ENCODE peak calls at places on chromosomes 12 and 14, in ten cellular contexts. One of them, this sample, is unnamed.

GRCh38 chr12:56007148-56007891 is 10.2 kb downstream of the SUOX start:
- DNase-seq in stimulated activated CD8-positive, alpha-beta memory T cell treated with anti-CD3 and anti-CD28 coated beads, Interleukin-2, amount 100 ng/mL, for 1 hour: peak; percentile 38
- DNase-seq in effector CD4-positive, alpha-beta T cell: peak; percentile 68
- DNase-seq in activated naive CD4-positive, alpha-beta T cell treated with anti-CD3 and anti-CD28 coated beads, Interleukin-2, amount 10 ng/mL, durations not matched to agents 7 days and 5 days: peak; percentile 85
- DNase-seq in Panc1: peak; percentile 65
- DNase-seq in NCI-H526: peak; percentile 93
- DNase-seq in thyroid gland: peak; percentile 91
- DNase-seq in amygdala: peak; percentile 69
- DNase-seq in HEK293T: peak; percentile 89
- DNase-seq in stimulated activated CD4-positive, alpha-beta T cell treated with anti-CD3 and anti-CD28 coated beads, Interleukin-12 subunit alpha, Interleukin-12 subunit beta, amount 100 ng/mL, for 4 hours: peak; percentile 76
- DNase-seq in this sample: peak; percentile 87

GRCh38 chr12:52645120-52645761 is 6.8 kb downstream of the KRT2 start:
- DNase-seq in amygdala: no peak
- DNase-seq in stimulated activated CD8-positive, alpha-beta memory T cell treated with anti-CD3 and anti-CD28 coated beads, Interleukin-2, amount 100 ng/mL, for 1 hour: no peak
- DNase-seq in NCI-H526: peak; percentile 60
- DNase-seq in stimulated activated CD4-positive, alpha-beta T cell treated with anti-CD3 and anti-CD28 coated beads, Interleukin-12 subunit alpha, Interleukin-12 subunit beta, amount 100 ng/mL, for 4 hours: no peak
- DNase-seq in effector CD4-positive, alpha-beta T cell: peak; percentile 9
- DNase-seq in Panc1: no peak
- DNase-seq in HEK293T: no peak
- DNase-seq in thyroid gland: no peak
- DNase-seq in activated naive CD4-positive, alpha-beta T cell treated with anti-CD3 and anti-CD28 coated beads, Interleukin-2, amount 10 ng/mL, durations not matched to agents 7 days and 5 days: peak; percentile 82
- DNase-seq in this sample: no peak

GRCh38 chr12:117208206-117208605 is 17.9 kb upstream of the FBXO21 start:
- DNase-seq in NCI-H526: no peak
- DNase-seq in effector CD4-positive, alpha-beta T cell: no peak
- DNase-seq in stimulated activated CD8-positive, alpha-beta memory T cell treated with anti-CD3 and anti-CD28 coated beads, Interleukin-2, amount 100 ng/mL, for 1 hour: no peak
- DNase-seq in Panc1: no peak
- DNase-seq in thyroid gland: peak; percentile 13
- DNase-seq in HEK293T: no peak
- DNase-seq in amygdala: no peak
- DNase-seq in activated naive CD4-positive, alpha-beta T cell treated with anti-CD3 and anti-CD28 coated beads, Interleukin-2, amount 10 ng/mL, durations not matched to agents 7 days and 5 days: no peak
- DNase-seq in stimulated activated CD4-positive, alpha-beta T cell treated with anti-CD3 and anti-CD28 coated beads, Interleukin-12 subunit alpha, Interleukin-12 subunit beta, amount 100 ng/mL, for 4 hours: no peak
- DNase-seq in this sample: no peak

GRCh38 chr14:89330236-89331002 is 86.6 kb downstream of the FOXN3 start:
- DNase-seq in stimulated activated CD4-positive, alpha-beta T cell treated with anti-CD3 and anti-CD28 coated beads, Interleukin-12 subunit alpha, Interleukin-12 subunit beta, amount 100 ng/mL, for 4 hours: no peak
- DNase-seq in thyroid gland: no peak
- DNase-seq in stimulated activated CD8-positive, alpha-beta memory T cell treated with anti-CD3 and anti-CD28 coated beads, Interleukin-2, amount 100 ng/mL, for 1 hour: no peak
- DNase-seq in activated naive CD4-positive, alpha-beta T cell treated with anti-CD3 and anti-CD28 coated beads, Interleukin-2, amount 10 ng/mL, durations not matched to agents 7 days and 5 days: no peak
- DNase-seq in HEK293T: no peak
- DNase-seq in NCI-H526: no peak
- DNase-seq in amygdala: no peak
- DNase-seq in Panc1: no peak
- DNase-seq in effector CD4-positive, alpha-beta T cell: no peak
- DNase-seq in this sample: no peak

GRCh38 chr14:77327111-77327510 is 6.3 kb downstream of the GSTZ1 start:
- DNase-seq in HEK293T: no peak
- DNase-seq in activated naive CD4-positive, alpha-beta T cell treated with anti-CD3 and anti-CD28 coated beads, Interleukin-2, amount 10 ng/mL, durations not matched to agents 7 days and 5 days: no peak
- DNase-seq in effector CD4-positive, alpha-beta T cell: no peak
- DNase-seq in thyroid gland: no peak
- DNase-seq in stimulated activated CD8-positive, alpha-beta memory T cell treated with anti-CD3 and anti-CD28 coated beads, Interleukin-2, amount 100 ng/mL, for 1 hour: no peak
- DNase-seq in NCI-H526: no peak
- DNase-seq in stimulated activated CD4-positive, alpha-beta T cell treated with anti-CD3 and anti-CD28 coated beads, Interleukin-12 subunit alpha, Interleukin-12 subunit beta, amount 100 ng/mL, for 4 hours: no peak
- DNase-seq in Panc1: no peak
- DNase-seq in amygdala: no peak
- DNase-seq in this sample: no peak

GRCh38 chr12:76374395-76375020 is 26.3 kb upstream of the BBS10 start:
- DNase-seq in effector CD4-positive, alpha-beta T cell: no peak
- DNase-seq in stimulated activated CD4-positive, alpha-beta T cell treated with anti-CD3 and anti-CD28 coated beads, Interleukin-12 subunit alpha, Interleukin-12 subunit beta, amount 100 ng/mL, for 4 hours: no peak
- DNase-seq in Panc1: no peak
- DNase-seq in amygdala: no peak
- DNase-seq in NCI-H526: no peak
- DNase-seq in HEK293T: no peak
- DNase-seq in stimulated activated CD8-positive, alpha-beta memory T cell treated with anti-CD3 and anti-CD28 coated beads, Interleukin-2, amount 100 ng/mL, for 1 hour: no peak
- DNase-seq in thyroid gland: no peak
- DNase-seq in activated naive CD4-positive, alpha-beta T cell treated with anti-CD3 and anti-CD28 coated beads, Interleukin-2, amount 10 ng/mL, durations not matched to agents 7 days and 5 days: no peak
- DNase-seq in this sample: no peak

GRCh38 chr14:59507063-59507751 is 22.9 kb downstream of the JKAMP start:
- DNase-seq in Panc1: peak; percentile 55
- DNase-seq in activated naive CD4-positive, alpha-beta T cell treated with anti-CD3 and anti-CD28 coated beads, Interleukin-2, amount 10 ng/mL, durations not matched to agents 7 days and 5 days: peak; percentile 73
- DNase-seq in stimulated activated CD4-positive, alpha-beta T cell treated with anti-CD3 and anti-CD28 coated beads, Interleukin-12 subunit alpha, Interleukin-12 subunit beta, amount 100 ng/mL, for 4 hours: peak; percentile 20
- DNase-seq in HEK293T: peak; percentile 74
- DNase-seq in amygdala: no peak
- DNase-seq in stimulated activated CD8-positive, alpha-beta memory T cell treated with anti-CD3 and anti-CD28 coated beads, Interleukin-2, amount 100 ng/mL, for 1 hour: no peak
- DNase-seq in NCI-H526: peak; percentile 86
- DNase-seq in thyroid gland: peak; percentile 60
- DNase-seq in effector CD4-positive, alpha-beta T cell: peak; percentile 33
- DNase-seq in this sample: peak; percentile 69

GRCh38 chr12:127272864-127273263 is 994.1 kb upstream of the TMEM132C start:
- DNase-seq in HEK293T: no peak
- DNase-seq in thyroid gland: no peak
- DNase-seq in NCI-H526: no peak
- DNase-seq in stimulated activated CD8-positive, alpha-beta memory T cell treated with anti-CD3 and anti-CD28 coated beads, Interleukin-2, amount 100 ng/mL, for 1 hour: no peak
- DNase-seq in effector CD4-positive, alpha-beta T cell: no peak
- DNase-seq in amygdala: no peak
- DNase-seq in stimulated activated CD4-positive, alpha-beta T cell treated with anti-CD3 and anti-CD28 coated beads, Interleukin-12 subunit alpha, Interleukin-12 subunit beta, amount 100 ng/mL, for 4 hours: no peak
- DNase-seq in Panc1: no peak
- DNase-seq in activated naive CD4-positive, alpha-beta T cell treated with anti-CD3 and anti-CD28 coated beads, Interleukin-2, amount 10 ng/mL, durations not matched to agents 7 days and 5 days: no peak
- DNase-seq in this sample: no peak

GRCh38 chr12:49928476-49928875 is 22.1 kb upstream of the AQP2 start:
- DNase-seq in stimulated activated CD4-positive, alpha-beta T cell treated with anti-CD3 and anti-CD28 coated beads, Interleukin-12 subunit alpha, Interleukin-12 subunit beta, amount 100 ng/mL, for 4 hours: no peak
- DNase-seq in Panc1: no peak
- DNase-seq in amygdala: no peak
- DNase-seq in NCI-H526: no peak
- DNase-seq in activated naive CD4-positive, alpha-beta T cell treated with anti-CD3 and anti-CD28 coated beads, Interleukin-2, amount 10 ng/mL, durations not matched to agents 7 days and 5 days: no peak
- DNase-seq in HEK293T: no peak
- DNase-seq in thyroid gland: no peak
- DNase-seq in effector CD4-positive, alpha-beta T cell: no peak
- DNase-seq in stimulated activated CD8-positive, alpha-beta memory T cell treated with anti-CD3 and anti-CD28 coated beads, Interleukin-2, amount 100 ng/mL, for 1 hour: no peak
- DNase-seq in this sample: no peak

GRCh38 chr14:65352964-65353530 is 59.5 kb upstream of the FUT8 start:
- DNase-seq in amygdala: no peak
- DNase-seq in HEK293T: no peak
- DNase-seq in stimulated activated CD8-positive, alpha-beta memory T cell treated with anti-CD3 and anti-CD28 coated beads, Interleukin-2, amount 100 ng/mL, for 1 hour: no peak
- DNase-seq in stimulated activated CD4-positive, alpha-beta T cell treated with anti-CD3 and anti-CD28 coated beads, Interleukin-12 subunit alpha, Interleukin-12 subunit beta, amount 100 ng/mL, for 4 hours: no peak
- DNase-seq in effector CD4-positive, alpha-beta T cell: no peak
- DNase-seq in NCI-H526: no peak
- DNase-seq in thyroid gland: no peak
- DNase-seq in activated naive CD4-positive, alpha-beta T cell treated with anti-CD3 and anti-CD28 coated beads, Interleukin-2, amount 10 ng/mL, durations not matched to agents 7 days and 5 days: no peak
- DNase-seq in Panc1: no peak
- DNase-seq in this sample: no peak

GRCh38 chr12:56836317-56836716 is 73.2 kb downstream of the HSD17B6 start:
- DNase-seq in NCI-H526: no peak
- DNase-seq in thyroid gland: peak; percentile 77
- DNase-seq in stimulated activated CD4-positive, alpha-beta T cell treated with anti-CD3 and anti-CD28 coated beads, Interleukin-12 subunit alpha, Interleukin-12 subunit beta, amount 100 ng/mL, for 4 hours: no peak
- DNase-seq in HEK293T: no peak
- DNase-seq in activated naive CD4-positive, alpha-beta T cell treated with anti-CD3 and anti-CD28 coated beads, Interleukin-2, amount 10 ng/mL, durations not matched to agents 7 days and 5 days: no peak
- DNase-seq in Panc1: no peak
- DNase-seq in effector CD4-positive, alpha-beta T cell: no peak
- DNase-seq in stimulated activated CD8-positive, alpha-beta memory T cell treated with anti-CD3 and anti-CD28 coated beads, Interleukin-2, amount 100 ng/mL, for 1 hour: no peak
- DNase-seq in amygdala: no peak
- DNase-seq in this sample: peak; percentile 24

GRCh38 chr14:90534091-90534837 is 137.4 kb downstream of the CALM1 start:
- DNase-seq in stimulated activated CD4-positive, alpha-beta T cell treated with anti-CD3 and anti-CD28 coated beads, Interleukin-12 subunit alpha, Interleukin-12 subunit beta, amount 100 ng/mL, for 4 hours: no peak
- DNase-seq in effector CD4-positive, alpha-beta T cell: no peak
- DNase-seq in activated naive CD4-positive, alpha-beta T cell treated with anti-CD3 and anti-CD28 coated beads, Interleukin-2, amount 10 ng/mL, durations not matched to agents 7 days and 5 days: no peak
- DNase-seq in amygdala: no peak
- DNase-seq in Panc1: no peak
- DNase-seq in thyroid gland: no peak
- DNase-seq in stimulated activated CD8-positive, alpha-beta memory T cell treated with anti-CD3 and anti-CD28 coated beads, Interleukin-2, amount 100 ng/mL, for 1 hour: no peak
- DNase-seq in NCI-H526: no peak
- DNase-seq in HEK293T: no peak
- DNase-seq in this sample: no peak

GRCh38 chr12:114414866-114415524 is 9.1 kb upstream of the TBX5 start:
- DNase-seq in NCI-H526: no peak
- DNase-seq in stimulated activated CD8-positive, alpha-beta memory T cell treated with anti-CD3 and anti-CD28 coated beads, Interleukin-2, amount 100 ng/mL, for 1 hour: no peak
- DNase-seq in thyroid gland: no peak
- DNase-seq in HEK293T: no peak
- DNase-seq in activated naive CD4-positive, alpha-beta T cell treated with anti-CD3 and anti-CD28 coated beads, Interleukin-2, amount 10 ng/mL, durations not matched to agents 7 days and 5 days: no peak
- DNase-seq in effector CD4-positive, alpha-beta T cell: no peak
- DNase-seq in stimulated activated CD4-positive, alpha-beta T cell treated with anti-CD3 and anti-CD28 coated beads, Interleukin-12 subunit alpha, Interleukin-12 subunit beta, amount 100 ng/mL, for 4 hours: no peak
- DNase-seq in amygdala: no peak
- DNase-seq in Panc1: no peak
- DNase-seq in this sample: no peak

GRCh38 chr12:109418848-109419474 is 58.1 kb downstream of the KCTD10 start:
- DNase-seq in activated naive CD4-positive, alpha-beta T cell treated with anti-CD3 and anti-CD28 coated beads, Interleukin-2, amount 10 ng/mL, durations not matched to agents 7 days and 5 days: no peak
- DNase-seq in effector CD4-positive, alpha-beta T cell: no peak
- DNase-seq in amygdala: no peak
- DNase-seq in thyroid gland: no peak
- DNase-seq in Panc1: no peak
- DNase-seq in NCI-H526: no peak
- DNase-seq in stimulated activated CD4-positive, alpha-beta T cell treated with anti-CD3 and anti-CD28 coated beads, Interleukin-12 subunit alpha, Interleukin-12 subunit beta, amount 100 ng/mL, for 4 hours: no peak
- DNase-seq in HEK293T: no peak
- DNase-seq in stimulated activated CD8-positive, alpha-beta memory T cell treated with anti-CD3 and anti-CD28 coated beads, Interleukin-2, amount 100 ng/mL, for 1 hour: no peak
- DNase-seq in this sample: no peak

GRCh38 chr12:125015680-125016310 is 22.4 kb downstream of the BRI3BP start:
- DNase-seq in NCI-H526: no peak
- DNase-seq in effector CD4-positive, alpha-beta T cell: no peak
- DNase-seq in Panc1: no peak
- DNase-seq in thyroid gland: no peak
- DNase-seq in stimulated activated CD4-positive, alpha-beta T cell treated with anti-CD3 and anti-CD28 coated beads, Interleukin-12 subunit alpha, Interleukin-12 subunit beta, amount 100 ng/mL, for 4 hours: no peak
- DNase-seq in HEK293T: no peak
- DNase-seq in stimulated activated CD8-positive, alpha-beta memory T cell treated with anti-CD3 and anti-CD28 coated beads, Interleukin-2, amount 100 ng/mL, for 1 hour: no peak
- DNase-seq in activated naive CD4-positive, alpha-beta T cell treated with anti-CD3 and anti-CD28 coated beads, Interleukin-2, amount 10 ng/mL, durations not matched to agents 7 days and 5 days: no peak
- DNase-seq in amygdala: peak; percentile 20
- DNase-seq in this sample: no peak

GRCh38 chr14:54331516-54331915 is 65.3 kb upstream of the CDKN3 start:
- DNase-seq in stimulated activated CD4-positive, alpha-beta T cell treated with anti-CD3 and anti-CD28 coated beads, Interleukin-12 subunit alpha, Interleukin-12 subunit beta, amount 100 ng/mL, for 4 hours: no peak
- DNase-seq in NCI-H526: no peak
- DNase-seq in amygdala: no peak
- DNase-seq in thyroid gland: no peak
- DNase-seq in effector CD4-positive, alpha-beta T cell: no peak
- DNase-seq in HEK293T: no peak
- DNase-seq in activated naive CD4-positive, alpha-beta T cell treated with anti-CD3 and anti-CD28 coated beads, Interleukin-2, amount 10 ng/mL, durations not matched to agents 7 days and 5 days: no peak
- DNase-seq in stimulated activated CD8-positive, alpha-beta memory T cell treated with anti-CD3 and anti-CD28 coated beads, Interleukin-2, amount 100 ng/mL, for 1 hour: no peak
- DNase-seq in Panc1: no peak
- DNase-seq in this sample: no peak

GRCh38 chr12:56633465-56634241 is 3.5 kb upstream of the BAZ2A start:
- DNase-seq in NCI-H526: no peak
- DNase-seq in effector CD4-positive, alpha-beta T cell: no peak
- DNase-seq in stimulated activated CD4-positive, alpha-beta T cell treated with anti-CD3 and anti-CD28 coated beads, Interleukin-12 subunit alpha, Interleukin-12 subunit beta, amount 100 ng/mL, for 4 hours: no peak
- DNase-seq in thyroid gland: no peak
- DNase-seq in amygdala: no peak
- DNase-seq in activated naive CD4-positive, alpha-beta T cell treated with anti-CD3 and anti-CD28 coated beads, Interleukin-2, amount 10 ng/mL, durations not matched to agents 7 days and 5 days: no peak
- DNase-seq in Panc1: no peak
- DNase-seq in HEK293T: no peak
- DNase-seq in stimulated activated CD8-positive, alpha-beta memory T cell treated with anti-CD3 and anti-CD28 coated beads, Interleukin-2, amount 100 ng/mL, for 1 hour: no peak
- DNase-seq in this sample: no peak

GRCh38 chr14:78593949-78594348 is 423.8 kb downstream of the NRXN3 start:
- DNase-seq in stimulated activated CD8-positive, alpha-beta memory T cell treated with anti-CD3 and anti-CD28 coated beads, Interleukin-2, amount 100 ng/mL, for 1 hour: no peak
- DNase-seq in activated naive CD4-positive, alpha-beta T cell treated with anti-CD3 and anti-CD28 coated beads, Interleukin-2, amount 10 ng/mL, durations not matched to agents 7 days and 5 days: no peak
- DNase-seq in Panc1: no peak
- DNase-seq in stimulated activated CD4-positive, alpha-beta T cell treated with anti-CD3 and anti-CD28 coated beads, Interleukin-12 subunit alpha, Interleukin-12 subunit beta, amount 100 ng/mL, for 4 hours: no peak
- DNase-seq in HEK293T: no peak
- DNase-seq in thyroid gland: no peak
- DNase-seq in effector CD4-positive, alpha-beta T cell: no peak
- DNase-seq in NCI-H526: no peak
- DNase-seq in amygdala: peak; percentile 20
- DNase-seq in this sample: no peak

GRCh38 chr12:52010692-52011601 is 4.2 kb downstream of the TAMALIN start:
- DNase-seq in effector CD4-positive, alpha-beta T cell: no peak
- DNase-seq in amygdala: no peak
- DNase-seq in NCI-H526: no peak
- DNase-seq in activated naive CD4-positive, alpha-beta T cell treated with anti-CD3 and anti-CD28 coated beads, Interleukin-2, amount 10 ng/mL, durations not matched to agents 7 days and 5 days: no peak
- DNase-seq in thyroid gland: no peak
- DNase-seq in Panc1: no peak
- DNase-seq in stimulated activated CD8-positive, alpha-beta memory T cell treated with anti-CD3 and anti-CD28 coated beads, Interleukin-2, amount 100 ng/mL, for 1 hour: no peak
- DNase-seq in HEK293T: no peak
- DNase-seq in stimulated activated CD4-positive, alpha-beta T cell treated with anti-CD3 and anti-CD28 coated beads, Interleukin-12 subunit alpha, Interleukin-12 subunit beta, amount 100 ng/mL, for 4 hours: no peak
- DNase-seq in this sample: no peak

GRCh38 chr12:53777936-53778644 is 26.3 kb upstream of the CISTR start:
- DNase-seq in Panc1: no peak
- DNase-seq in NCI-H526: no peak
- DNase-seq in amygdala: no peak
- DNase-seq in stimulated activated CD4-positive, alpha-beta T cell treated with anti-CD3 and anti-CD28 coated beads, Interleukin-12 subunit alpha, Interleukin-12 subunit beta, amount 100 ng/mL, for 4 hours: no peak
- DNase-seq in HEK293T: no peak
- DNase-seq in effector CD4-positive, alpha-beta T cell: no peak
- DNase-seq in thyroid gland: no peak
- DNase-seq in activated naive CD4-positive, alpha-beta T cell treated with anti-CD3 and anti-CD28 coated beads, Interleukin-2, amount 10 ng/mL, durations not matched to agents 7 days and 5 days: no peak
- DNase-seq in stimulated activated CD8-positive, alpha-beta memory T cell treated with anti-CD3 and anti-CD28 coated beads, Interleukin-2, amount 100 ng/mL, for 1 hour: no peak
- DNase-seq in this sample: no peak

GRCh38 chr14:102902086-102902485 is 20.4 kb upstream of the AMN start:
- DNase-seq in Panc1: no peak
- DNase-seq in NCI-H526: no peak
- DNase-seq in stimulated activated CD4-positive, alpha-beta T cell treated with anti-CD3 and anti-CD28 coated beads, Interleukin-12 subunit alpha, Interleukin-12 subunit beta, amount 100 ng/mL, for 4 hours: no peak
- DNase-seq in effector CD4-positive, alpha-beta T cell: no peak
- DNase-seq in HEK293T: no peak
- DNase-seq in amygdala: no peak
- DNase-seq in stimulated activated CD8-positive, alpha-beta memory T cell treated with anti-CD3 and anti-CD28 coated beads, Interleukin-2, amount 100 ng/mL, for 1 hour: no peak
- DNase-seq in thyroid gland: no peak
- DNase-seq in activated naive CD4-positive, alpha-beta T cell treated with anti-CD3 and anti-CD28 coated beads, Interleukin-2, amount 10 ng/mL, durations not matched to agents 7 days and 5 days: no peak
- DNase-seq in this sample: no peak